ENCODE peak calls at places on chromosomes 13 and 19, in seven cellular contexts. U, T, N, S, A, M and C are unnamed samples. For H3K4me1, the result is how much of the 10 kb centered on the place peaks cover.

GRCh38 chr19:41219924-41220567 is 1.0 kb downstream of the AXL start:
- DNase-seq in U (no peak), T (peak), N (no peak), S (peak), A (peak), M (no peak), C (peak)

GRCh38 chr13:66546534-66547379 is 683.4 kb downstream of the PCDH9 start:
- DNase-seq in U (no peak), T (no peak), N (no peak), S (no peak), A (no peak), M (no peak), C (no peak)

GRCh38 chr19:2308114-2308556 is at the start of gene LINGO3:
- DNase-seq in U (no peak), T (no peak), N (no peak), S (no peak), A (no peak), M (no peak), C (no peak)

GRCh38 chr13:40672310-40673060 is 6.0 kb upstream of the FOXO1 start:
- DNase-seq in U (no peak), T (no peak), N (peak), S (no peak), A (peak), M (peak), C (no peak)

GRCh38 chr19:47110521-47111080 is 3.0 kb downstream of the ZC3H4 start:
- DNase-seq in U (no peak), T (peak), N (peak), S (no peak), A (no peak), M (no peak), C (no peak)

GRCh38 chr19:7783991-7784421 is 21.0 kb downstream of the CLEC4M start:
- DNase-seq in U (no peak), T (no peak), N (no peak), S (no peak), A (peak), M (no peak), C (peak)

GRCh38 chr13:20353973-20354372 is 121.9 kb upstream of the GJB6 start:
- DNase-seq in U (no peak), T (no peak), N (no peak), S (no peak), A (no peak), M (no peak), C (no peak)

GRCh38 chr13:74290324-74290773 is 156.1 kb upstream of the KLF12 start:
- DNase-seq in U (no peak), T (no peak), N (peak), S (no peak), A (peak), M (peak), C (no peak)

GRCh38 chr13:60572003-60572792 is 175.2 kb downstream of the TDRD3 start:
- DNase-seq in U (no peak), T (no peak), N (peak), S (no peak), A (peak), M (no peak), C (no peak)

GRCh38 chr13:46753137-46753536 is 43.8 kb downstream of the ESD start:
- DNase-seq in U (no peak), T (no peak), N (no peak), S (no peak), A (no peak), M (no peak), C (no peak)

GRCh38 chr19:1355258-1355973 is 28.3 kb upstream of the NDUFS7 start:
- DNase-seq in U (no peak), T (no peak), N (peak), S (no peak), A (no peak), M (no peak), C (no peak)

GRCh38 chr19:40091205-40092129 is 724 bp upstream of the ZNF780A start:
- DNase-seq in U (no peak), T (no peak), N (no peak), S (no peak), A (peak), M (no peak), C (no peak)

GRCh38 chr13:29754486-29754806 is 96.0 kb downstream of the UBL3 start:
- DNase-seq in U (no peak), T (no peak), N (peak), S (no peak), A (peak), M (peak), C (no peak)

GRCh38 chr19:10872551-10873107 is 1.3 kb downstream of the CARM1 start:
- DNase-seq in U (no peak), T (no peak), N (peak), S (no peak), A (no peak), M (no peak), C (no peak)

GRCh38 chr19:10871711-10872550 is 578 bp downstream of the CARM1 start:
- DNase-seq in U (peak), T (peak), N (peak), S (peak), A (peak), M (no peak), C (peak)

GRCh38 chr19:10876459-10877240 is 5.3 kb downstream of the CARM1 start:
- DNase-seq in U (no peak), T (peak), N (no peak), S (peak), A (no peak), M (no peak), C (peak)

GRCh38 chr19:10870955-10871603 is at the start of gene CARM1:
- DNase-seq in U (peak), T (peak), N (peak), S (peak), A (peak), M (peak), C (peak)

DNA sequence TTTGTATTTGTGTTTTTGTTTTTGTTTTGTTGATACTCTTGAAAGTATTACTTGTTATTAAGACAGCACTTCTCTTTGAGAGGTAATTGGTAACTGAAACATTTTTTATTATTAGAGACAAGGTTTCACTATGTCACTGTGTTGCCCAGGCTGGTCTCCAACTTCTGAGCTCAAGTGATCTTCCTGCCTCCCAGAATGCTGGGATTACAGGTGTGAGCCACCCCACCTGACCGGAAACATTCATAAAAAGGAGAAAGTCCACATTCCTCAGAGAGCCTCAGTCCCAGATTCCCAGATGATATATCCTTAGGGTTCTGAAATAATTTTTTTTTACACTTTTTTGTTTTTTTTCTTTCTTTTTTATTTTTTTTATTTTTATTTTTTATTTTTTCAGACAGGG is 2.7 kb downstream of the CARM1 start:
- DNase-seq in U (no peak), T (no peak), N (no peak), S (no peak), A (no peak), M (no peak), C (no peak)
- H3K4me1 ChIP-seq in U (under half), T (under half), N (under half), S (half or more), A (under half), M (half or more), C (half or more)

GRCh38 chr13:100921139-100921538 is 246.5 kb upstream of the TMTC4 start:
- DNase-seq in U (no peak), T (no peak), N (no peak), S (no peak), A (no peak), M (no peak), C (no peak)
- H3K27ac ChIP-seq in U (no peak), T (no peak), N (no peak), S (no peak), A (no peak), M (no peak), C (no peak)

DNA sequence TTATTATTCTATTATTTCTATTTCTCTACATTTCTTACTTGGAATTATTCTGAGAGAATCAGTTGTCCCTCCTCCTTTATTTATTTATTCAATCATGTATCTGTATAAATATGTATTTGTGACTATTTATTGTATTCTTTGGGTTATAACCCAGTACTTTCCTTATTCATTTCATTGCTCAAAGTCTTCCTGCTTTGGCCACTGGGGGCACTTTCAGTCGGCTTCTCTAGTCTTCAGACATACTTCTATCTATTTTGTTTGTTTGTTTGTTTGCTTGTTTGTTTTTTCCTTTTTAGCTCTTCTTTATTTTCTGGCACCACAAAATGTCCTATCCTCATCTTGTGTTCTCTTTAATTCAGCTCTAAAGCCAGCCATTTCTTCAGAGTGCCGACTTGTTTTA is 260.4 kb downstream of the NALCN start:
- DNase-seq in U (no peak), T (no peak), N (no peak), S (no peak), A (peak), M (no peak), C (no peak)
- TF ChIP-seq CTCF in U (peak), T (no peak), N (peak), S (peak), A (peak), M (peak), C (no peak)

GRCh38 chr19:5958074-5958850 is 19.7 kb downstream of the RANBP3 start:
- DNase-seq in U (no peak), T (no peak), N (no peak), S (no peak), A (no peak), M (no peak), C (no peak)
- H3K4me1 ChIP-seq in U (half or more), T (half or more), N (half or more), S (half or more), A (half or more), M (under half), C (half or more)

DNA sequence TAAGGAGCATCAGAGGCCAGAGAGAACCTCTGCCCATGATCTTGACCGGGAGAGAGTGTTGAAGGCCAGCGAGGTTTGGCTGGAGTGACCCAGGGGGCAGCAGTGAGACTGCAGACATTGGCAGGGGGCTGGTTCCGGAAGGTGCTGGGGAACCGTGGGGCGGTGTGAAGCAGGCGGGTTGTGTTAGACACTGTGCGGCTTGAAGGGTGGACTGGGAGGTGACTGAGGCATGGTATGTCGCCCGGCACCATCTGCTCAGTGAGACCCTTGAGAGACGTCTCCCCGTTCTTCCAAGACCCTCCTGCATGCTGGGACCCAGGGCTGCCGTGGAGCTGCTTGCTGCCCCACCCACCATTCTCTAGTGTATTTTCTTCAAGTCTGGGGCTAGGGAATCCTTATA is 24.6 kb downstream of the CARM1 start:
- DNase-seq in U (no peak), T (no peak), N (no peak), S (no peak), A (peak), M (no peak), C (no peak)
- H3K27ac ChIP-seq in U (no peak), T (peak), N (no peak), S (no peak), A (no peak), M (no peak), C (no peak)